ENCODE peak calls at places on chromosomes 13 and 19, in ten cellular contexts. One of them, this sample, is unnamed.
A peak's percentile ranks its signal among the peaks of the same experiment; 100 is the strongest.

GRCh38 chr13:70080030-70080429 is 27.6 kb upstream of the ATXN8OS start:
- DNase-seq in heart right ventricle: peak; percentile 62
- DNase-seq in H1: no peak
- DNase-seq in brain microvascular endothelial cell: no peak
- DNase-seq in transverse colon: no peak
- DNase-seq in Peyer's patch: no peak
- DNase-seq in HCT116: no peak
- DNase-seq in heart left ventricle: peak; percentile 60
- DNase-seq in lower lobe of right lung: no peak
- DNase-seq in cardiac muscle cell: no peak
- DNase-seq in this sample: peak; percentile 83

GRCh38 chr19:40503300-40503699 is 36.5 kb downstream of the SPTBN4 start:
- DNase-seq in heart right ventricle: no peak
- DNase-seq in H1: no peak
- DNase-seq in brain microvascular endothelial cell: no peak
- DNase-seq in transverse colon: no peak
- DNase-seq in Peyer's patch: no peak
- DNase-seq in HCT116: no peak
- DNase-seq in heart left ventricle: no peak
- DNase-seq in lower lobe of right lung: no peak
- DNase-seq in cardiac muscle cell: no peak
- DNase-seq in this sample: no peak

GRCh38 chr19:36837902-36838783 is at the start of gene ZNF790:
- DNase-seq in heart right ventricle: peak; percentile 93
- DNase-seq in H1: peak; percentile 86
- DNase-seq in brain microvascular endothelial cell: peak; percentile 87
- DNase-seq in transverse colon: peak; percentile 88
- DNase-seq in Peyer's patch: peak; percentile 75
- DNase-seq in HCT116: no peak
- DNase-seq in heart left ventricle: peak; percentile 91
- DNase-seq in lower lobe of right lung: peak; percentile 92
- DNase-seq in cardiac muscle cell: peak; percentile 95
- DNase-seq in this sample: peak; percentile 88

GRCh38 chr13:102400619-102401125 is 1.2 kb downstream of the FGF14 start:
- DNase-seq in heart right ventricle: no peak
- DNase-seq in H1: no peak
- DNase-seq in brain microvascular endothelial cell: no peak
- DNase-seq in transverse colon: no peak
- DNase-seq in Peyer's patch: no peak
- DNase-seq in HCT116: no peak
- DNase-seq in heart left ventricle: peak; percentile 36
- DNase-seq in lower lobe of right lung: peak; percentile 42
- DNase-seq in cardiac muscle cell: no peak
- DNase-seq in this sample: no peak

GRCh38 chr13:109918179-109918651 is 131.8 kb upstream of the IRS2 start:
- DNase-seq in heart right ventricle: no peak
- DNase-seq in H1: no peak
- DNase-seq in brain microvascular endothelial cell: peak; percentile 32
- DNase-seq in transverse colon: no peak
- DNase-seq in Peyer's patch: no peak
- DNase-seq in HCT116: no peak
- DNase-seq in heart left ventricle: no peak
- DNase-seq in lower lobe of right lung: no peak
- DNase-seq in cardiac muscle cell: no peak
- DNase-seq in this sample: no peak

GRCh38 chr13:110576736-110577476 is 15.4 kb upstream of the RAB20 start:
- DNase-seq in heart right ventricle: no peak
- DNase-seq in H1: no peak
- DNase-seq in brain microvascular endothelial cell: no peak
- DNase-seq in transverse colon: no peak
- DNase-seq in Peyer's patch: no peak
- DNase-seq in HCT116: no peak
- DNase-seq in heart left ventricle: no peak
- DNase-seq in lower lobe of right lung: no peak
- DNase-seq in cardiac muscle cell: no peak
- DNase-seq in this sample: no peak

GRCh38 chr19:7897289-7897688 is 6.4 kb upstream of the MAP2K7 start:
- DNase-seq in heart right ventricle: no peak
- DNase-seq in H1: no peak
- DNase-seq in brain microvascular endothelial cell: no peak
- DNase-seq in transverse colon: no peak
- DNase-seq in Peyer's patch: no peak
- DNase-seq in HCT116: no peak
- DNase-seq in heart left ventricle: no peak
- DNase-seq in lower lobe of right lung: peak; percentile 65
- DNase-seq in cardiac muscle cell: no peak
- DNase-seq in this sample: no peak

GRCh38 chr19:46081928-46082727 is 41.3 kb upstream of the IGFL4 start:
- DNase-seq in heart right ventricle: no peak
- DNase-seq in H1: no peak
- DNase-seq in brain microvascular endothelial cell: peak; percentile 46
- DNase-seq in transverse colon: no peak
- DNase-seq in Peyer's patch: no peak
- DNase-seq in HCT116: peak; percentile 48
- DNase-seq in heart left ventricle: no peak
- DNase-seq in lower lobe of right lung: no peak
- DNase-seq in cardiac muscle cell: peak; percentile 75
- DNase-seq in this sample: no peak

GRCh38 chr13:40639226-40639681 is 27.2 kb downstream of the FOXO1 start:
- DNase-seq in heart right ventricle: peak; percentile 30
- DNase-seq in H1: no peak
- DNase-seq in brain microvascular endothelial cell: peak; percentile 42
- DNase-seq in transverse colon: no peak
- DNase-seq in Peyer's patch: no peak
- DNase-seq in HCT116: no peak
- DNase-seq in heart left ventricle: peak; percentile 46
- DNase-seq in lower lobe of right lung: no peak
- DNase-seq in cardiac muscle cell: peak; percentile 63
- DNase-seq in this sample: no peak

GRCh38 chr13:107866666-107867623 is 348.4 kb downstream of the LIG4 start:
- DNase-seq in heart right ventricle: no peak
- DNase-seq in H1: peak; percentile 63
- DNase-seq in brain microvascular endothelial cell: no peak
- DNase-seq in transverse colon: no peak
- DNase-seq in Peyer's patch: no peak
- DNase-seq in HCT116: no peak
- DNase-seq in heart left ventricle: no peak
- DNase-seq in lower lobe of right lung: no peak
- DNase-seq in cardiac muscle cell: peak; percentile 58
- DNase-seq in this sample: no peak

GRCh38 chr19:41897820-41898219 is 14.8 kb downstream of the ARHGEF1 start:
- DNase-seq in heart right ventricle: no peak
- DNase-seq in H1: no peak
- DNase-seq in brain microvascular endothelial cell: no peak
- DNase-seq in transverse colon: no peak
- DNase-seq in Peyer's patch: no peak
- DNase-seq in HCT116: no peak
- DNase-seq in heart left ventricle: no peak
- DNase-seq in lower lobe of right lung: no peak
- DNase-seq in cardiac muscle cell: no peak
- DNase-seq in this sample: no peak

DNA sequence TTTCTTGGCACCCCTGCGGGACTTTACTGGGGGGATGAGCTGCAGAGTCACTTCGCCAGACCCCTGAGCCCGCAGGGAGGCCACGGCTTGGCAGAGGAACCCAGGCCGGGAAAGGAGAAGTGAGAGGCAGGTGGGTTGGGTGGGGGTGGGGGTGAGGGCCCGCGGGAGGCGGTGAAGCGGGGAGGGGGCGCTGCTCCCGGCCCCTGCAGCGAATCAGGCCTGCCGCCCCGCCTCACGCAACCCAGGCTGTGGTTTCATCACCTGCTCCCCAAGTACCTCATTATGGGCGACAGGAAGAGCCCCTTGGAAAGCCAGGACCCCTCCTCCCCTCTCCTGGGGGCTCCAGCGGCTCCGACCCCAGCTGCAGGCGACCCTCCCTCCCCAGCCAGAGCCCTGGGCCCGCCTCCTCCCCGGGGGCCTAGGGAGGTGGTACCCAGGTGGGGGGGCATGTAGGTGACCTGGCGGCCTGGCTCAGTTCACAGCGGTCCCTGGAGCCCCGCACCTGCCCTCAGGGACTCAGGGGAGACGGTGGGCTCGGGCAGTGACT is 9.5 kb downstream of the MEF2B start:
- DNase-seq in heart right ventricle: no peak
- DNase-seq in H1: peak; percentile 76
- DNase-seq in brain microvascular endothelial cell: no peak
- DNase-seq in transverse colon: peak; percentile 48
- DNase-seq in Peyer's patch: peak; percentile 66
- DNase-seq in HCT116: no peak
- DNase-seq in heart left ventricle: no peak
- DNase-seq in lower lobe of right lung: no peak
- DNase-seq in cardiac muscle cell: no peak
- DNase-seq in this sample: no peak
- H3K4me3 ChIP-seq in heart right ventricle: no peak overlapping the region
- H3K4me3 ChIP-seq in H1: no peak overlapping the region
- H3K4me3 ChIP-seq in brain microvascular endothelial cell: no peak overlapping the region
- H3K4me3 ChIP-seq in transverse colon: no peak overlapping the region
- H3K4me3 ChIP-seq in Peyer's patch: no peak overlapping the region
- H3K4me3 ChIP-seq in HCT116: no peak overlapping the region
- H3K4me3 ChIP-seq in heart left ventricle: no peak overlapping the region
- H3K4me3 ChIP-seq in lower lobe of right lung: no peak overlapping the region
- H3K4me3 ChIP-seq in cardiac muscle cell: no peak overlapping the region
- H3K4me3 ChIP-seq in this sample: no peak overlapping the region

DNA sequence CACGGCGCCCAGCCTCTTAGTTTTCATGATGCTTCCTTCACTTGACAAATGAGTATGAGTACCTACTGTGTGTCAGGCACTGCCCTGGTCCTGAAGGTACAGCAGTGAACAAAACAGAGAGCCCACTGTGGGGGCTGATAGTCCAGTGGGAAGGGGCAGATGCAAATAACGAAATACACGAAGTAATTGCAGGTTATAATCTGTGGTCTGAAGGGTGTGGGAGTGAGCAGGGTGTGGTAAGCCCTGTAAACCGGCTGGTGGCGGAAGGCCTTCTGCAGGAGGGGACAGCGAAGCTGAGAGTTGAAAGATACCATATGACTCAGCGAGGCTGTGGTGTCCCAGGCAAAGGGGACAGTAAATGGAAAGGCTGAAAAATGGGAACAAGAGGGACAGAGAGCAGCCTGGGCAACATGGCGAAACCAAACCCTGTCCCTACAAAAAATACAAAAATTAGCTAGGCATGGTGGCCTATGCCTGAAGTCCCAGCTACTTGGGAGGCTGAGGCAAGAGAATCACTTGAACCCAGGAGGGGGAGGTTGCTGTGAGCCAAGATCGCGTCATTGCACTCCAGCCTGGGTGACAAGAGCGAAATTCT is 60.5 kb downstream of the MAP4K1 start:
- DNase-seq in heart right ventricle: no peak
- DNase-seq in H1: no peak
- DNase-seq in brain microvascular endothelial cell: no peak
- DNase-seq in transverse colon: peak; percentile 63
- DNase-seq in Peyer's patch: peak; percentile 60
- DNase-seq in HCT116: no peak
- DNase-seq in heart left ventricle: no peak
- DNase-seq in lower lobe of right lung: peak; percentile 64
- DNase-seq in cardiac muscle cell: no peak
- DNase-seq in this sample: no peak
- TF ChIP-seq CTCF in heart right ventricle: no peak
- TF ChIP-seq CTCF in H1: no peak
- TF ChIP-seq CTCF in brain microvascular endothelial cell: no peak
- TF ChIP-seq CTCF in transverse colon: no peak
- TF ChIP-seq CTCF in Peyer's patch: peak; percentile 10
- TF ChIP-seq CTCF in HCT116: no peak
- TF ChIP-seq CTCF in heart left ventricle: no peak
- TF ChIP-seq CTCF in lower lobe of right lung: no peak
- TF ChIP-seq CTCF in cardiac muscle cell: no peak
- TF ChIP-seq CTCF in this sample: no peak

DNA sequence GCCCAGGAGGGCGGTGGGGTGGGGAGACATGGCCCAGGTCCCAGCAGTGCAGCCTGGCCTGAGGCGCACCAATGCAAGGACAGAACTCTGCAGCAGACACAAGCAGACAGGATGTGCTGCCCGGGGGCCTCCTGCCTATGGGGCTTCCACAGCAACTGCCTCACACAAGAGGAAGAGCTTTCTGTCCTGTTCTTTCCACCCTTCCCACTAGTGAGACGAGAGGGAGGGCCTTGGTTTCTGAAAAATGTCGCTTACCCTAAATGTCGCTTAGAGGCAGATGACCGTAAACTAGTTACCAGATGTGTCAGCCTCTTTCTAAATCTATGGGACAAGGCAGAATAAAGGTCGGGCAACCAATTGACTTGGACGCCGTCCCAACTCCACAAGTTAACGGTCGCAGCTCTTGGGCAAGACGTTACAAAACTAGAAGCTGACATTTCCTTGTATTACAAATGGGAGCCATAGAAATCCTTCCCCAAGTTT is at the start of gene LAIR1:
- DNase-seq in heart right ventricle: no peak
- DNase-seq in H1: no peak
- DNase-seq in brain microvascular endothelial cell: no peak
- DNase-seq in transverse colon: peak; percentile 51
- DNase-seq in Peyer's patch: peak; percentile 79
- DNase-seq in HCT116: no peak
- DNase-seq in heart left ventricle: peak; percentile 52
- DNase-seq in lower lobe of right lung: peak; percentile 74
- DNase-seq in cardiac muscle cell: peak; percentile 22
- DNase-seq in this sample: no peak
- H3K4me3 ChIP-seq in heart right ventricle: peak within 1 kb of the TSS; percentile 14
- H3K4me3 ChIP-seq in H1: no peak within 1 kb of the TSS
- H3K4me3 ChIP-seq in brain microvascular endothelial cell: no peak within 1 kb of the TSS
- H3K4me3 ChIP-seq in transverse colon: no peak within 1 kb of the TSS
- H3K4me3 ChIP-seq in Peyer's patch: peak within 1 kb of the TSS; percentile 48
- H3K4me3 ChIP-seq in HCT116: no peak within 1 kb of the TSS
- H3K4me3 ChIP-seq in heart left ventricle: peak within 1 kb of the TSS; percentile 5
- H3K4me3 ChIP-seq in lower lobe of right lung: peak within 1 kb of the TSS; percentile 47
- H3K4me3 ChIP-seq in cardiac muscle cell: no peak within 1 kb of the TSS
- H3K4me3 ChIP-seq in this sample: no peak within 1 kb of the TSS

DNA sequence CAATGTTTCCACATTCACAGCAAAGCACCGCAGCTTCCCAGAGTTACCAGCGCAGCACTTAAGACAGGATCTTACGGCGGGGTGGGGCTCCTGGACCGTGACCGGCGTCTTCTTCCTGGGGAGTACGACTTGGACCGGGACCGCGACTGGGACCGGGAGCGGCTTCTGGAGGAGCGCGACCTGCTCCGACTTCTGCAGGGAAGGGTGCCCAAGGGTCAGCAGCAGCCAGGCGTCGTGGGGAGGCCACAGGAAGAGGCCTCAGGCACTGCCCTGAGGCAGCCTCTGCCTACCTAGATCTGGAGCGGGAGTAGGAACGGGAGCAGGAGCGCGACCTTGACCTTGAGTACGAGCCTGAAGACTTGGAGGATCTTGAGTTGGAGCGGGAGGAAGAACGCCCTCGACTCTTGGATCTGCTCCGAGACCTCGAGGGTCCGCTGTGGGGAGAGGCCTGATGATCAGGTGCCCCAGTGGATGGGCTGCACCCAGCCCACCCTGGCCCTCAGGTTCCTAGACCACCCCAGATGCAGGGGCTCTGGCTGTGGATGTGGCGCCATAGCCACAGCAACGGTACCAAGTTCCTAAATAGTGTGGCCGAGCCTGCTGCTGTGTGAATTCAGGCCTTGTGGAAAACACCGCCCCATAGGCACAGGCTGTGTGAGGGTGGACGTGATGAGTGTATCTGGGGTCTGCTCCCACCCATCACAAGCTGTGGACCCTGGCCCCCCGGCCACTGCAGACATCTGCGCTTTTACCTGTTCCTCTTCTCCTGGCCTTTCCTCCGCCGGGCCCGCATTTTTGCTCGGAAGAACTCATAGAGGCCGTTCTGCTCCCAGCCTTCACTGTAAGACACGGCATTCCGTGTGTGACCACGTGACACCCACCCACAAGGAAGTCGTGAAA is 21.9 kb downstream of the CHERP start:
- DNase-seq in heart right ventricle: no peak
- DNase-seq in H1: no peak
- DNase-seq in brain microvascular endothelial cell: no peak
- DNase-seq in transverse colon: no peak
- DNase-seq in Peyer's patch: no peak
- DNase-seq in HCT116: no peak
- DNase-seq in heart left ventricle: no peak
- DNase-seq in lower lobe of right lung: no peak
- DNase-seq in cardiac muscle cell: no peak
- DNase-seq in this sample: no peak
- TF ChIP-seq CTCF in heart right ventricle: no peak
- TF ChIP-seq CTCF in H1: no peak
- TF ChIP-seq CTCF in brain microvascular endothelial cell: no peak
- TF ChIP-seq CTCF in transverse colon: no peak
- TF ChIP-seq CTCF in Peyer's patch: no peak
- TF ChIP-seq CTCF in HCT116: no peak
- TF ChIP-seq CTCF in heart left ventricle: no peak
- TF ChIP-seq CTCF in lower lobe of right lung: no peak
- TF ChIP-seq CTCF in cardiac muscle cell: no peak
- TF ChIP-seq CTCF in this sample: no peak